ENCODE peak calls at places on chromosome 16, in four cellular contexts. M is NCI-H748 treated with DMSO at 0.1 percent for 48 hours; C is stimulated activated CD4-positive, alpha-beta T cell treated with anti-CD3 and anti-CD28 coated beads, TNF-alpha, amount 100 ng/mL, for 24 hours; P is body of pancreas. Y is an unnamed sample.

GRCh38 chr16:78816499-78817441 is 717.3 kb downstream of the WWOX start:
- DNase-seq in M (no peak), P (peak; percentile 74), C (no peak), Y (no peak)

GRCh38 chr16:85402910-85403692 is 210.0 kb upstream of the GSE1 start:
- DNase-seq in C (no peak), P (peak; percentile 7), M (no peak), Y (no peak)

GRCh38 chr16:88477631-88478030 is 24.6 kb downstream of the ZFPM1 start:
- DNase-seq in P (no peak), M (no peak), C (no peak), Y (no peak)

GRCh38 chr16:85689285-85689949 is 663 bp upstream of the GINS2 start:
- DNase-seq in C (no peak), P (peak; percentile 33), M (peak; percentile 60), Y (no peak)

GRCh38 chr16:49952386-49952785 is 72.6 kb upstream of the CNEP1R1 start:
- DNase-seq in P (no peak), M (no peak), C (no peak), Y (no peak)

GRCh38 chr16:84054916-84055315 is 12.3 kb upstream of the SLC38A8 start:
- DNase-seq in M (no peak), P (no peak), C (no peak), Y (no peak)

GRCh38 chr16:12868788-12869187 is 32.6 kb upstream of the SHISA9 start:
- DNase-seq in P (no peak), C (no peak), M (no peak), Y (no peak)

GRCh38 chr16:972316-973002 is 1.7 kb upstream of the LMF1 start:
- DNase-seq in C (no peak), M (no peak), P (peak; percentile 68), Y (no peak)

GRCh38 chr16:3610698-3611144 is 685 bp downstream of the SLX4 start:
- DNase-seq in P (no peak), C (no peak), M (no peak), Y (peak; percentile 29)

GRCh38 chr16:83738926-83739503 is 68.8 kb upstream of the HSBP1 start:
- DNase-seq in C (no peak), M (no peak), P (no peak), Y (no peak)

GRCh38 chr16:29158031-29158430 is 173.2 kb downstream of the LAT start:
- DNase-seq in C (no peak), P (no peak), M (no peak), Y (no peak)

GRCh38 chr16:29943846-29944669 is 17.8 kb upstream of the TMEM219 start:
- DNase-seq in C (no peak), M (peak; percentile 24), P (peak; percentile 66), Y (no peak)

GRCh38 chr16:87538160-87538559 is 45.3 kb upstream of the ZCCHC14 start:
- DNase-seq in P (no peak), M (no peak), C (no peak), Y (no peak)

GRCh38 chr16:11613381-11614303 is 26.9 kb upstream of the LITAF start:
- DNase-seq in M (no peak), C (no peak), P (peak; percentile 75), Y (peak; percentile 86)

GRCh38 chr16:46972971-46973456 is 460 bp downstream of the DNAJA2 start:
- DNase-seq in P (peak; percentile 50), C (no peak), M (no peak), Y (peak; percentile 59)

GRCh38 chr16:50842589-50842988 is 100.7 kb downstream of the CYLD start:
- DNase-seq in C (no peak), P (no peak), M (no peak), Y (no peak)

GRCh38 chr16:73024571-73025105 is 23.3 kb downstream of the ZFHX3 start:
- DNase-seq in P (no peak), C (no peak), M (no peak), Y (no peak)

GRCh38 chr16:88569614-88569984 is 604 bp upstream of the ZC3H18 start:
- DNase-seq in M (no peak), C (no peak), P (peak; percentile 11), Y (no peak)

GRCh38 chr16:51107742-51108141 is 43.3 kb downstream of the SALL1 start:
- DNase-seq in C (no peak), M (no peak), P (no peak), Y (no peak)

GRCh38 chr16:47143329-47143676 is 442 bp downstream of the NETO2 start:
- DNase-seq in M (peak; percentile 2), C (no peak), P (peak; percentile 42), Y (peak; percentile 88)

GRCh38 chr16:89895482-89896250 is 22.3 kb downstream of the TCF25 start:
- DNase-seq in M (no peak), C (no peak), P (no peak), Y (no peak)

Y was measured in GM12865.